ENCODE peak calls at places on chromosomes 2 and 18, in ten cellular contexts. R, X, O, F, E, Z, K, A, U and T are unnamed samples.

GRCh38 chr2:33011941-33012340 is 65.2 kb downstream of the LTBP1 start:
- DNase-seq in R (no peak), X (no peak), O (no peak), F (no peak), E (no peak), Z (no peak), K (no peak), A (no peak), U (no peak), T (peak)

GRCh38 chr2:179260224-179260623 is 4.4 kb downstream of the SESTD1 start:
- DNase-seq in R (no peak), X (no peak), O (no peak), F (no peak), E (no peak), Z (no peak), K (no peak), A (no peak), U (no peak), T (no peak)

GRCh38 chr2:102294802-102295489 is 16.4 kb upstream of the IL1RL1 start:
- DNase-seq in R (no peak), X (no peak), O (no peak), F (no peak), E (no peak), Z (no peak), K (peak), A (no peak), U (no peak), T (peak)

GRCh38 chr2:189024861-189025618 is 50.9 kb downstream of the COL3A1 start:
- DNase-seq in R (no peak), X (no peak), O (no peak), F (no peak), E (peak), Z (no peak), K (no peak), A (no peak), U (no peak), T (no peak)

GRCh38 chr2:119306196-119306590 is 60.4 kb downstream of the C2orf76 start:
- DNase-seq in R (no peak), X (no peak), O (no peak), F (no peak), E (no peak), Z (no peak), K (no peak), A (no peak), U (no peak), T (no peak)

GRCh38 chr2:85953476-85953875 is 64.7 kb upstream of the ST3GAL5 start:
- DNase-seq in R (peak), X (no peak), O (no peak), F (no peak), E (no peak), Z (no peak), K (no peak), A (no peak), U (no peak), T (no peak)

GRCh38 chr2:238079874-238080327 is 19.1 kb downstream of the SCLY start:
- DNase-seq in R (no peak), X (no peak), O (no peak), F (no peak), E (peak), Z (no peak), K (no peak), A (no peak), U (no peak), T (no peak)

GRCh38 chr2:178829299-178829698 is 22.1 kb upstream of the TTN start:
- DNase-seq in R (no peak), X (no peak), O (no peak), F (no peak), E (no peak), Z (no peak), K (peak), A (peak), U (no peak), T (peak)

GRCh38 chr2:30197570-30197969 is 33.8 kb upstream of the LBH start:
- DNase-seq in R (no peak), X (no peak), O (no peak), F (no peak), E (no peak), Z (no peak), K (no peak), A (peak), U (no peak), T (no peak)
- TF ChIP-seq CTCF in R (no peak), X (no peak), O (no peak), F (no peak), E (no peak), Z (no peak), K (no peak), A (no peak), U (no peak), T (peak)

GRCh38 chr2:235497096-235497495 is 3.3 kb downstream of the AGAP1 start:
- DNase-seq in R (no peak), X (no peak), O (no peak), F (no peak), E (no peak), Z (no peak), K (no peak), A (no peak), U (no peak), T (no peak)
- H3K4me3 ChIP-seq in R (no peak), X (no peak), O (no peak), F (no peak), E (no peak), Z (no peak), K (no peak), A (no peak), U (no peak), T (no peak)

DNA sequence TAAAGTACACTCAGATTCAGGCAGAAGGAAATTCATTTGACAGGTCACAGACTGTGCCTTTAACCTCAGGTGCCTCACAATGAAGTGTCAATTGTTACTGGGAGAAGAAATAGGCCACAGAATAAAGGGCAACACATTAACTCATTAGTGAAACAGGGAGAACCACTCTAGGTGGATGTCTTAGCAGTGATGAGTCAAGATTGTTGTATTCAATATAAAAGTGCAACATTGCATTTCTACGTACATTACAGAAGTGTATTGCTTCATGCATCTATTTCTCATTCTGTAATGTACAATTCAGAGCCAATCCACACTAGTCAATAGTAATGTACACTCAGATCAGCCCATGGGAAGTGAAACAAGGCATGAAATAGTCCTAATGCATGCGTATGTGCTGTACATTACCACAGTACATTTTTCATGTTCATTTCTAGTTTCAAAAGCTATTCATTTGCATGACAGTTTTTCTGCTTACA is 12.0 kb upstream of the ARL5A start:
- DNase-seq in R (no peak), X (no peak), O (no peak), F (no peak), E (no peak), Z (no peak), K (no peak), A (no peak), U (no peak), T (no peak)
- H3K27ac ChIP-seq in R (no peak), X (no peak), O (no peak), F (no peak), E (no peak), Z (no peak), K (no peak), A (no peak), U (no peak), T (no peak)

DNA sequence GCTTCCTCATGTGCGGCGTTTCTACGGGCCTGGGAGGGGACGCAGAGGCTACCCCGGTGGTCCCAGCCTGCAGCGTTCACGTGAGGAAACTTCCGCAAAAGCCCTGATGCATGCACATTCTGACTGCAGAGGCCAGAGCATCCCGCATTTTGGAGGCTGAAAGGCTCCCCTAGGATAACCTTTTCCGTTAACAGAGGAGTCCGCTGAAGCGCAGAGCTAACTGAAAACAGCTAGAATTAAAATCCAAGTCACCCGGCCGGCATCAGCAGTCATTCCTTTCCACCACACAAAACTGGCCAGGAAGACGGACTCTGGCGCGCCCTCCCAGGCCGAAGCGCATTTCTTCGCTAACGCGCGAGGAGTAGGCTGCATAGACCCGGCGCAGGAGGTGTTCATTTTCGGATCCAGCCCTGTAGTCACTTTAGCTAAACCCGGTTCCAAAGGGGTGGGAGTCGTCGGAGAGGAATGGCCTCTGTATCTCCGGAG is 747 bp upstream of the TUBB6 start:
- DNase-seq in R (no peak), X (peak), O (peak), F (no peak), E (no peak), Z (no peak), K (peak), A (peak), U (no peak), T (peak)
- TF ChIP-seq CTCF in R (no peak), X (no peak), O (no peak), F (no peak), E (no peak), Z (no peak), K (peak), A (peak), U (peak), T (peak)

DNA sequence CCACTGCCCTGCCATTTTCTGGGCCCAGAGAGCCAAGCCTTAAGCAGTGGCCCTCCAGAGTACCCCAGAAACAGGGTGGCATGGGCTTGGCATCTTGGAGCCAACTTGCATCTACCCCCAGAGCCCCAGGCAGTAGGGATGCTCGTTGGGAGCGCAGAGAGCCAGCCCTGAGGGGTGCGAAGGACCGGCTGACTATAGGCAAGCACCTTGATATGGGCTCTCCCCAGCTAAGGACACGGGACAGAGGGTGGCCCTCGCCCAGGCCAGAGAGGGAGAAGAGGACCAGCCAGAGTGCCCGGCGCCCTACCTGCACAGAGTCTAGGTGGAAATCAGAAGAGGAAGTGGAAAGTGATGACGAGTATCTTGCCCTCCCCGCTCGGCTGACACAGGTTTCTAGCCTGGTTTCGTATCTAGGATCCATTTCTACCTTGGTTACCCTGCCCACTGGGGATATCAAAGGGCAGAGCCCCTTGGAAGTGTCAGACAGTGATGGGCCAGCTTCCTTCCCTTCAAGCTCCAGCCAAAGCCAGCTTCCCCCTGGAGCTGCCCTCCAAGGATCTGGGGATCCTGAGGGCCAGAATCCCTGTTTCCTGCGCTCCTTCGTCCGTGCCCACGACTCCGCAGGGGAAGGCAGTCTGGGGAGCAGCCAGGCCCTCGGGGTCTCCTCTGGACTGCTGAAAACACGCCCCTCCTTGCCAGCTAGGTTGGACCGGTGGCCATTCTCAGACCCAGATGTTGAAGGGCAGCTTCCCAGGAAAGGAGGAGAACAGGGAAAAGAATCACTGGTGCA is 16.2 kb downstream of the CEP68 start:
- DNase-seq in R (no peak), X (no peak), O (no peak), F (no peak), E (no peak), Z (no peak), K (no peak), A (no peak), U (no peak), T (no peak)
- H3K4me3 ChIP-seq in R (no peak), X (no peak), O (no peak), F (no peak), E (no peak), Z (no peak), K (no peak), A (no peak), U (no peak), T (no peak)

GRCh38 chr2:176514276-176514675 is 245.0 kb downstream of the MTX2 start:
- DNase-seq in R (no peak), X (no peak), O (no peak), F (no peak), E (no peak), Z (no peak), K (no peak), A (no peak), U (no peak), T (no peak)
- H3K27ac ChIP-seq in R (no peak), X (no peak), O (no peak), F (no peak), E (no peak), Z (no peak), K (no peak), A (no peak), U (no peak), T (no peak)

DNA sequence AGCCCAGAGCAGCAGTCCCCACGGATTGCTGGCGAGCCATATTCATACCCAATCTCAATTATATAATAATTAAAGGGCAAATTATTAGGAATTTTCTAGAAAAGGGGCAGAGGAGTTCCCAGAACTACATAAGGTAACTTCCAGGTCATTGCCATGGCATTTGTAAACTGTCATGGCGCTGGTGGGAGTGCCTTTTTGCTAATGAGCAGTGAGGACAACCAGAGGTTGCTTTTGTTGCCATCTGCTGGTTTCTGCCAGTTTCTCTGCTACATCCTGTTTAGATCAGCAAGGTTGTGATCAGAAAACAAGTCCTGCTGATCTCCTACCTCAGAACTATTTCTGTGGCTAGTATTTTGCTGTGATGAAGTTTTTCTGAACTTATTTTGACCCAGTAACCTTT is 159.8 kb upstream of the PIEZO2 start:
- DNase-seq in R (no peak), X (no peak), O (no peak), F (no peak), E (peak), Z (no peak), K (no peak), A (no peak), U (no peak), T (no peak)
- TF ChIP-seq CTCF in R (no peak), X (no peak), O (no peak), F (no peak), E (peak), Z (no peak), K (peak), A (peak), U (no peak), T (peak)

DNA sequence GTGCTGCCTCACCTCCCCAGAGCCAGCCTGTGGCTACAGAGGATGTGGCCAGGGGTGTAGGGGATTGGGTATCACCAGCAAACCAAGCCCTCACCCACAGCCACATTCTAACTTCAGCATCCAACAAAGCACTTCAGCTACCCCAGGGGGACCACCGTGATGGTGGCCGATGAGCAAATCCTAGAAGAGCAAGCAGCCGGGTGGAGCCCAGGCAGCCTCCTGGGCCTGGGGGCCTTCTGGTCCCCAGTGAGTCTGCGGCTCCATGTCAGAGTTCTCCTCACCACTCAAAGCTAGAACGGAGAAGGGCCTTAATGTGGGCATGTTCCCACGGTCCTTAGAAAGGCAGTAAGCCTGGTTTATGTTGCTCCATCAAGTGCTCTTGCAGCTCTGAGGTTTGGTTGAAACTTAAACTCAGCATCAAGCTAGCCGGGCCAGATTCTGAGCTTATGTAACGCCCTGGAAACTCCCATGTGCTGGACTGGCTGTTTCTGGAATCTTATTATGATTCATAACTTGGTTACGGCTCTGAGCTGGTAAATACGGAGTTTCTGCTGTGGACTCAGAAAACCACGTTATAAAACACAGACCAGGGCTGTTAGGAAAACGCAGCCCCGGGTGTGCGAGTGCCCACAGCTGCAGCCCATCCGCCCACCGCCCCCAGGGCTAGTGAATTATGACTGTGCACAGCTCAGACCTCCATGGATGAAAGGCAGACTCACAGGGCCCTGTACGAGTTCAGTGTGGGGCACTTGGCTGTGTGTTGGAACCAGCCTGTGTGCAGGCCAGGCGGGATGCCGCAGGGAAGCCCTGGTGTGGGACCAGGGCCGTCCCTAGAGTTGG is 99.8 kb downstream of the SEPTIN10 start:
- DNase-seq in R (peak), X (peak), O (peak), F (no peak), E (no peak), Z (peak), K (peak), A (peak), U (peak), T (peak)
- H3K4me3 ChIP-seq in R (no peak), X (no peak), O (peak), F (no peak), E (no peak), Z (no peak), K (no peak), A (no peak), U (peak), T (no peak)

GRCh38 chr2:172968061-172968469 is 107.6 kb upstream of the MAP3K20 start:
- DNase-seq in R (peak), X (peak), O (peak), F (no peak), E (peak), Z (peak), K (peak), A (no peak), U (peak), T (peak)
- H3K27ac ChIP-seq in R (peak), X (no peak), O (no peak), F (no peak), E (no peak), Z (no peak), K (no peak), A (no peak), U (no peak), T (no peak)